ENCODE peak calls at places on chromosomes 2 and 18, in nine cellular contexts. B is glutamatergic neuron, W is brain microvascular endothelial cell, Y is hepatocyte, J is MCF 10A, L is heart right ventricle, F is MM.1S, Z is mucosa of descending colon, Q is left lung. G is an unnamed sample.

GRCh38 chr2:651961-652373 is 25.2 kb downstream of the TMEM18 start:
- DNase-seq in Q (peak; percentile 64), B (no peak), J (no peak), Z (peak; percentile 35), F (no peak), W (no peak), Y (no peak), L (no peak), G (no peak)

GRCh38 chr2:36677386-36677785 is 19.1 kb upstream of the VIT start:
- DNase-seq in F (peak; percentile 60), W (no peak), Y (no peak), Q (no peak), L (no peak), B (no peak), J (no peak), Z (no peak), G (no peak)

GRCh38 chr2:39632871-39633270 is 32.8 kb upstream of the TMEM178A start:
- DNase-seq in Q (no peak), Z (no peak), B (no peak), L (no peak), W (peak; percentile 75), J (peak; percentile 64), Y (no peak), F (no peak), G (no peak)

GRCh38 chr2:201313362-201313761 is 43.8 kb downstream of the FLACC1 start:
- DNase-seq in W (no peak), B (no peak), F (no peak), Z (no peak), Q (peak; percentile 8), Y (no peak), J (no peak), L (no peak), G (no peak)

GRCh38 chr2:95385570-95385984 is 16.9 kb upstream of the FAHD2A start:
- DNase-seq in J (no peak), F (no peak), L (no peak), B (no peak), Q (no peak), Z (no peak), Y (no peak), W (no peak), G (no peak)

GRCh38 chr2:219073413-219074129 is 12.8 kb upstream of the IHH start:
- DNase-seq in L (no peak), Q (no peak), F (peak; percentile 30), W (peak; percentile 60), Z (no peak), Y (peak; percentile 91), J (peak; percentile 57), B (peak; percentile 52), G (peak; percentile 70)

GRCh38 chr18:46452820-46453219 is 204.2 kb downstream of the LOXHD1 start:
- DNase-seq in L (no peak), Z (no peak), F (no peak), W (no peak), Q (no peak), J (peak; percentile 61), B (no peak), Y (no peak), G (no peak)

GRCh38 chr2:68946117-68946516 is 6.6 kb downstream of the GKN2 start:
- DNase-seq in L (no peak), B (no peak), Q (no peak), W (no peak), J (no peak), Z (no peak), F (no peak), Y (no peak), G (no peak)

GRCh38 chr2:112151701-112152440 is 13.7 kb downstream of the FBLN7 start:
- DNase-seq in Q (no peak), B (no peak), J (no peak), Y (no peak), L (no peak), Z (no peak), F (no peak), W (no peak), G (no peak)

GRCh38 chr2:12262681-12263436 is 453.9 kb upstream of the TRIB2 start:
- DNase-seq in Q (no peak), B (no peak), J (peak; percentile 34), W (no peak), Z (no peak), L (no peak), Y (no peak), F (peak; percentile 69), G (no peak)

GRCh38 chr2:28454016-28454930 is 41.6 kb upstream of the PLB1 start:
- DNase-seq in Z (no peak), Y (peak; percentile 39), B (no peak), J (no peak), W (peak; percentile 14), Q (no peak), F (no peak), L (no peak), G (no peak)

GRCh38 chr18:75161629-75162028 is 47.3 kb downstream of the PTGR3 start:
- DNase-seq in L (no peak), Z (no peak), F (no peak), Q (peak; percentile 55), W (no peak), Y (no peak), B (no peak), J (peak; percentile 15), G (peak; percentile 47)

GRCh38 chr18:49135871-49136270 is 185.1 kb upstream of the SMAD7 start:
- DNase-seq in F (no peak), J (no peak), B (no peak), Z (no peak), W (peak; percentile 34), Y (peak; percentile 48), Q (no peak), L (no peak), G (no peak)

GRCh38 chr18:22167091-22167470 is 2.3 kb upstream of the GATA6 start:
- DNase-seq in Y (no peak), L (peak; percentile 36), W (no peak), B (peak; percentile 41), Q (no peak), Z (no peak), J (no peak), F (no peak), G (no peak)

GRCh38 chr18:77099501-77100370 is 32.8 kb downstream of the MBP start:
- DNase-seq in W (no peak), Q (peak; percentile 76), L (no peak), J (no peak), Y (no peak), F (no peak), Z (no peak), B (no peak), G (no peak)

GRCh38 chr2:239920616-239921365 is 104.4 kb downstream of the NDUFA10 start:
- DNase-seq in F (peak; percentile 62), L (no peak), W (no peak), Q (no peak), J (no peak), Z (peak; percentile 26), B (no peak), Y (no peak), G (no peak)

GRCh38 chr2:144452169-144453038 is 67.5 kb downstream of the ZEB2 start:
- DNase-seq in Z (no peak), W (peak; percentile 53), F (no peak), B (no peak), Y (peak; percentile 12), L (no peak), Q (no peak), J (no peak), G (no peak)

GRCh38 chr2:179139506-179139905 is 89.6 kb upstream of the CCDC141 start:
- DNase-seq in Q (no peak), J (no peak), W (no peak), L (no peak), B (no peak), Y (no peak), Z (no peak), F (no peak), G (no peak)

GRCh38 chr2:180359522-180360282 is 352.6 kb upstream of the CWC22 start:
- DNase-seq in B (no peak), Z (no peak), W (no peak), Q (peak; percentile 37), F (peak; percentile 97), J (peak; percentile 93), L (no peak), Y (no peak), G (no peak)
- TF ChIP-seq CTCF in B (no peak), Z (no peak), W (no peak), Q (no peak), F (peak; percentile 83), J (peak; percentile 43), L (no peak), Y (no peak), G (peak; percentile 4)

GRCh38 chr2:72579595-72580180 is 246.1 kb downstream of the EXOC6B start:
- DNase-seq in L (no peak), W (no peak), J (peak; percentile 62), F (peak; percentile 61), Z (no peak), Q (no peak), Y (peak; percentile 32), B (no peak), G (peak; percentile 14)
- TF ChIP-seq CTCF in L (peak; percentile 58), W (peak; percentile 42), J (peak; percentile 65), F (peak; percentile 73), Z (no peak), Q (peak; percentile 45), Y (peak; percentile 86), B (peak; percentile 65), G (no peak)

GRCh38 chr18:32276256-32276655 is 86.4 kb downstream of the MEP1B start:
- DNase-seq in Y (no peak), L (no peak), B (no peak), J (no peak), Z (no peak), Q (no peak), F (no peak), W (no peak), G (no peak)

GRCh38 chr18:32274307-32274706 is 84.5 kb downstream of the MEP1B start:
- DNase-seq in L (no peak), J (no peak), B (no peak), Q (no peak), Z (no peak), F (no peak), W (no peak), Y (no peak), G (no peak)

GRCh38 chr18:32276896-32277295 is 87.1 kb downstream of the MEP1B start:
- DNase-seq in Z (no peak), B (no peak), Q (no peak), W (no peak), Y (no peak), L (no peak), F (no peak), J (no peak), G (no peak)

GRCh38 chr18:32267463-32267862 is 77.6 kb downstream of the MEP1B start:
- DNase-seq in Y (no peak), J (no peak), Q (no peak), B (no peak), Z (no peak), F (no peak), W (no peak), L (no peak), G (no peak)

GRCh38 chr18:32271649-32272324 is 81.9 kb downstream of the MEP1B start:
- DNase-seq in Z (no peak), B (peak; percentile 39), Q (no peak), J (peak; percentile 57), W (no peak), L (no peak), F (peak; percentile 40), Y (peak; percentile 68), G (peak; percentile 47)
- TF ChIP-seq CTCF in Z (no peak), B (peak; percentile 80), Q (peak; percentile 29), J (peak; percentile 76), W (peak; percentile 76), L (peak; percentile 61), F (peak; percentile 77), Y (peak; percentile 72), G (peak; percentile 32)

GRCh38 chr18:6239716-6240115 is 175.0 kb downstream of the L3MBTL4 start:
- DNase-seq in W (no peak), Z (no peak), F (peak; percentile 37), L (no peak), B (no peak), J (no peak), Q (no peak), Y (no peak), G (no peak)
- TF ChIP-seq CTCF in W (no peak), Z (no peak), F (no peak), L (no peak), B (no peak), J (no peak), Q (no peak), Y (no peak), G (no peak)